ENCODE peak calls at places on chromosomes 12 and 14, in eight cellular contexts. K is AG09309, R is A549, X is psoas muscle, W is stomach, A is MCF 10A, I is ovary, H is OCI-LY7. M is an unnamed sample.

GRCh38 chr12:5997260-5997659 is 52.2 kb upstream of the ANO2 start:
- DNase-seq in K (no peak), R (no peak), X (no peak), W (no peak), A (no peak), I (no peak), H (no peak), M (no peak)

GRCh38 chr12:94586589-94587259 is 63.6 kb downstream of the TMCC3 start:
- DNase-seq in K (no peak), R (no peak), X (no peak), W (no peak), A (no peak), I (no peak), H (no peak), M (no peak)

GRCh38 chr14:43983721-43984120 is 523.4 kb downstream of the FSCB start:
- DNase-seq in K (no peak), R (no peak), X (no peak), W (no peak), A (no peak), I (no peak), H (no peak), M (no peak)

GRCh38 chr12:31597066-31597465 is 6.1 kb upstream of the DENND5B start:
- DNase-seq in K (no peak), R (no peak), X (no peak), W (no peak), A (no peak), I (no peak), H (no peak), M (no peak)

GRCh38 chr12:122022393-122023338 is 982 bp downstream of the BCL7A start:
- DNase-seq in K (no peak), R (peak), X (peak), W (peak), A (peak), I (peak), H (peak), M (peak)

GRCh38 chr14:88184956-88185355 is 138.1 kb downstream of the KCNK10 start:
- DNase-seq in K (no peak), R (no peak), X (no peak), W (no peak), A (no peak), I (no peak), H (no peak), M (no peak)

GRCh38 chr12:95351745-95352144 is 122.2 kb upstream of the METAP2 start:
- DNase-seq in K (no peak), R (no peak), X (no peak), W (no peak), A (no peak), I (no peak), H (no peak), M (no peak)

GRCh38 chr14:103432627-103433026 is 47.4 kb downstream of the MARK3 start:
- DNase-seq in K (no peak), R (no peak), X (no peak), W (no peak), A (no peak), I (no peak), H (no peak), M (no peak)

GRCh38 chr14:38430522-38430921 is 174.6 kb upstream of the CLEC14A start:
- DNase-seq in K (no peak), R (no peak), X (no peak), W (no peak), A (no peak), I (no peak), H (no peak), M (no peak)

GRCh38 chr12:104147346-104147745 is 9.3 kb upstream of the NFYB start:
- DNase-seq in K (no peak), R (no peak), X (no peak), W (no peak), A (no peak), I (no peak), H (no peak), M (no peak)

GRCh38 chr14:37985826-37986470 is 221.8 kb upstream of the SSTR1 start:
- DNase-seq in K (peak), R (no peak), X (no peak), W (peak), A (peak), I (no peak), H (peak), M (no peak)

GRCh38 chr14:88998027-88998426 is 173.6 kb downstream of the TTC8 start:
- DNase-seq in K (no peak), R (no peak), X (no peak), W (no peak), A (no peak), I (no peak), H (no peak), M (no peak)

GRCh38 chr12:8108808-8109398 is 14.5 kb upstream of the CLEC4A start:
- DNase-seq in K (peak), R (peak), X (peak), W (peak), A (peak), I (peak), H (peak), M (peak)

GRCh38 chr14:54259821-54260220 is 137.0 kb upstream of the CDKN3 start:
- DNase-seq in K (no peak), R (no peak), X (no peak), W (no peak), A (no peak), I (no peak), H (no peak), M (no peak)

GRCh38 chr12:27635349-27635972 is 60.8 kb upstream of the REP15 start:
- DNase-seq in K (peak), R (peak), X (no peak), W (no peak), A (peak), I (no peak), H (peak), M (peak)

GRCh38 chr12:52559979-52560378 is 7.0 kb upstream of the KRT71 start:
- DNase-seq in K (no peak), R (no peak), X (peak), W (no peak), A (no peak), I (no peak), H (no peak), M (no peak)

GRCh38 chr12:39777465-39777864 is 157.9 kb upstream of the ABCD2 start:
- DNase-seq in K (no peak), R (no peak), X (peak), W (no peak), A (no peak), I (no peak), H (no peak), M (no peak)

GRCh38 chr14:31025335-31026075 is at the start of gene AP4S1:
- DNase-seq in K (no peak), R (peak), X (peak), W (peak), A (peak), I (peak), H (peak), M (peak)

GRCh38 chr14:31026076-31026394 is at the start of gene STRN3:
- DNase-seq in K (no peak), R (no peak), X (no peak), W (no peak), A (no peak), I (no peak), H (no peak), M (no peak)

GRCh38 chr14:31024577-31025334 is 693 bp upstream of the AP4S1 start:
- DNase-seq in K (peak), R (no peak), X (no peak), W (no peak), A (no peak), I (no peak), H (peak), M (no peak)

GRCh38 chr14:31027847-31028246 is 1.7 kb upstream of the STRN3 start:
- DNase-seq in K (no peak), R (no peak), X (no peak), W (no peak), A (no peak), I (no peak), H (no peak), M (no peak)

GRCh38 chr14:31026395-31027096 is 367 bp upstream of the STRN3 start:
- DNase-seq in K (peak), R (peak), X (peak), W (peak), A (peak), I (peak), H (peak), M (peak)
- TF ChIP-seq CTCF in K (no peak), R (no peak), X (no peak), W (peak), A (no peak), I (no peak), H (no peak), M (no peak)

GRCh38 chr14:63212209-63212608 is 8.0 kb downstream of the RHOJ start:
- DNase-seq in K (no peak), R (no peak), X (no peak), W (no peak), A (no peak), I (no peak), H (no peak), M (no peak)
- TF ChIP-seq CTCF in K (no peak), R (no peak), X (no peak), W (no peak), A (no peak), I (no peak), H (peak), M (no peak)

DNA sequence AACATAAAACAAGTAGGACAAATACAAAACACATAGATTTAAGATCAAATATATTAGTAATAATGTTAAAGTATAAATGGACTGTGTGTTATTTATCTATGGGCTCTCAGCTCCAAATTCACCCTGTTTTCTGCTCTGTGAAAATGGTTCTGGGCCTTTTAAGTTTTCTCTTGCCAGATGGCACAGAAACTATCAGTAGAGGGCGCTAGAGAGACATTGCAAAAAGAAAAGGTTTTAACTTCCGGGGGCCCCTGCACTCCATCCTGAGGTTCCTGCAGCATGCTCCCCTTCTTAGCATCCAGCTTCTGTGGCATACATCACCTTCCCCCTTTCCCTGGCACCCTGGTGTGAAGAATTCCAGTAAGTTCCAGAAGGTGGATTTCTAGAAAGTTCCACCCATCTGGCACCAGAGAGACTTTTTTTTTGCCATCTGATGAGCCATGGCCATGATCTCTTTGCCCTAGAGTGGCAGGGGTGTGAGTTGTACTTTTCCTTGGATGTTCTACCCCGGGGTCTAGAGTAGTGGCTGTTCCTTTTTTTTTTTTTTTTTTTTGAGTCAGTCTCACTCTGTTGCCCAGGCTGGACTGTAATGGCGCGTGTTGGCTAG is 29.3 kb downstream of the ZCRB1 start:
- DNase-seq in K (no peak), R (no peak), X (no peak), W (no peak), A (peak), I (no peak), H (peak), M (no peak)
- TF ChIP-seq CTCF in K (peak), R (peak), X (no peak), W (no peak), A (peak), I (no peak), H (peak), M (no peak)

DNA sequence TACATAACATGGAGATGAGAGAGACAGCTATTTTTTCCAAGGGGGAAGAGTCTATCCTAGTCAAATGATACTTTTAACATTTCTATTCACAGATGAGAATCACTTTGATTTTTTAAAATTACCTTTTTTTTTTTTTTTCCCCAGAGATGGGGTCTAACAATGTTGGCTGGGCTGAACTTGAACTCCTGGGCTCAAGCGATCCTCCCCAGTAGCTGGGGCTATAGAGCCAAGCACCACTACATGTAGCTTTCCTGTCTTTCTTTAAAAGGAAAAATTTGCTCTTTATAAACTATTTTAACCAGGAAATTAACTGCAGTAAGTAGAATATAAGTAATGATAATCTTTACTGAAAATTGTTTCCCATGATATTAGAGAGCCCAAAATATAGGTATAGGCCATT is 3.3 kb downstream of the PRICKLE1 start:
- DNase-seq in K (no peak), R (no peak), X (no peak), W (no peak), A (no peak), I (no peak), H (no peak), M (no peak)
- TF ChIP-seq CTCF in K (peak), R (no peak), X (no peak), W (no peak), A (no peak), I (no peak), H (no peak), M (no peak)

GRCh38 chr12:21296751-21297406 is 37.8 kb downstream of the SLCO1A2 start:
- DNase-seq in K (no peak), R (peak), X (no peak), W (no peak), A (peak), I (no peak), H (peak), M (peak)
- TF ChIP-seq CTCF in K (peak), R (peak), X (peak), W (peak), A (peak), I (no peak), H (peak), M (peak)

GRCh38 chr12:102682698-102683289 is 202.4 kb upstream of the IGF1 start:
- DNase-seq in K (no peak), R (no peak), X (no peak), W (no peak), A (peak), I (no peak), H (no peak), M (no peak)

GRCh38 chr12:102687523-102687922 is 207.2 kb upstream of the IGF1 start:
- DNase-seq in K (no peak), R (no peak), X (no peak), W (no peak), A (no peak), I (no peak), H (no peak), M (no peak)

GRCh38 chr12:102685172-102685571 is 204.8 kb upstream of the IGF1 start:
- DNase-seq in K (no peak), R (no peak), X (no peak), W (no peak), A (no peak), I (no peak), H (no peak), M (no peak)

GRCh38 chr12:102689701-102690100 is 209.3 kb upstream of the IGF1 start:
- DNase-seq in K (no peak), R (no peak), X (no peak), W (no peak), A (no peak), I (no peak), H (no peak), M (no peak)

GRCh38 chr12:102685841-102686240 is 205.5 kb upstream of the IGF1 start:
- DNase-seq in K (no peak), R (no peak), X (no peak), W (no peak), A (no peak), I (no peak), H (no peak), M (no peak)
- TF ChIP-seq CTCF in K (peak), R (no peak), X (no peak), W (no peak), A (no peak), I (no peak), H (no peak), M (no peak)

GRCh38 chr12:19654630-19655384 is 215.5 kb downstream of the AEBP2 start:
- DNase-seq in K (peak), R (no peak), X (no peak), W (no peak), A (no peak), I (no peak), H (no peak), M (no peak)
- TF ChIP-seq CTCF in K (peak), R (no peak), X (no peak), W (no peak), A (no peak), I (no peak), H (no peak), M (no peak)

GRCh38 chr14:93116676-93117200 is 1.0 kb upstream of the ITPK1 start:
- DNase-seq in K (no peak), R (no peak), X (no peak), W (no peak), A (no peak), I (no peak), H (no peak), M (no peak)

GRCh38 chr14:93114068-93114710 is 1.5 kb downstream of the ITPK1 start:
- DNase-seq in K (no peak), R (no peak), X (no peak), W (no peak), A (peak), I (peak), H (peak), M (no peak)

GRCh38 chr14:93115069-93115919 is 431 bp downstream of the ITPK1 start:
- DNase-seq in K (no peak), R (peak), X (peak), W (peak), A (peak), I (peak), H (peak), M (peak)

GRCh38 chr14:93114713-93115068 is 1.0 kb downstream of the ITPK1 start:
- DNase-seq in K (no peak), R (no peak), X (peak), W (peak), A (no peak), I (no peak), H (peak), M (no peak)

GRCh38 chr14:93115920-93116675 is at the start of gene ITPK1:
- DNase-seq in K (no peak), R (peak), X (peak), W (peak), A (peak), I (peak), H (peak), M (peak)
- TF ChIP-seq CTCF in K (no peak), R (peak), X (peak), W (no peak), A (peak), I (peak), H (peak), M (no peak)

DNA sequence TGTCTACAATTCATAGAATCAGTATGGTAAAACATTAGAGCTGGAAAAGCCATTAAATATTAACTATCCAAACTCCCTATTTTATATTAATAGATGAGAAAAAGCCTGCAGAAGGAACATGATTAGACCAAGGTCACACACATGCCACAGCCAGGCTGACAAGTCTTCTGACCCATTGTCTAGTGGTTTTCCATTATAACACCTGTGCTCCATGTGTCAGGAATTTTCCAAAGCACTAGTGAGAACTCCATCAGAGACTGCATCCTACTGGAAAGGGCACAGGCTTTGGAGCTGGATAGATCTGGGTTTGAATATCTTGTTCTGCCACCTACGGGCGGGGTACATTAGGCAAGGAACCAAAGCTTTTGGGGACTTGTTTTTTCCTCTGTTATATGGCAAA is 325.5 kb downstream of the RAD51B start:
- DNase-seq in K (no peak), R (no peak), X (no peak), W (no peak), A (no peak), I (no peak), H (no peak), M (no peak)
- TF ChIP-seq CTCF in K (no peak), R (no peak), X (no peak), W (no peak), A (no peak), I (no peak), H (no peak), M (no peak)

DNA sequence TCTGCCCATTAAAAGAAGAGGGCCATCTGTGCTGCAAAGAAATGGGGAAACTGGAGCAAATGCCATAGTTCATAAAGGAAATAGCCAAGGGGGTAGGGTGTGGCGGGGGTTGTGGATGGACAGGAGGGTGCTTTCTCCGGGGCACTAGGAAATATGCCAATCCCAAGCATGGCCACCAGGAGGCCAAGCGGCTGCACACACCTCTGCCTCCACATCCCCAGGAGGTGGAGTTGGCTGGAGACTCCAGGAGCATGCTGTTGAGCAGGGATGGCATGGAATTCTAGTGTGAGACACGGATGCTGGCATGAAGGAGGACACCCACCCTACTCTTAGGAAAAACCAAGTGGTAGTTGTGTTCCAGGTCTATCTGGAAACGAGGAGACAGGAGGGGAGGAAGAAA is 25.2 kb downstream of the NID2 start:
- DNase-seq in K (no peak), R (peak), X (no peak), W (peak), A (peak), I (no peak), H (peak), M (peak)
- TF ChIP-seq CTCF in K (peak), R (peak), X (peak), W (peak), A (peak), I (peak), H (peak), M (no peak)